ENCODE peak calls at places on chromosomes 4 and X, in six cellular contexts. One of them, this sample, is unnamed.

GRCh38 chrX:75151828-75152592 is 4.1 kb downstream of the ABCB7 start:
- DNase-seq in uterus: no peak
- DNase-seq in body of pancreas: no peak
- DNase-seq in mammary epithelial cell: no peak
- DNase-seq in A549: no peak
- DNase-seq in cardiac muscle cell: no peak
- DNase-seq in this sample: no peak

GRCh38 chr4:15006416-15007024 is 4.2 kb downstream of the CPEB2 start:
- DNase-seq in uterus: no peak
- DNase-seq in body of pancreas: no peak
- DNase-seq in mammary epithelial cell: peak; percentile 20
- DNase-seq in A549: no peak
- DNase-seq in cardiac muscle cell: no peak
- DNase-seq in this sample: no peak

GRCh38 chr4:73434311-73434710 is 1.7 kb upstream of the AFP start:
- DNase-seq in uterus: no peak
- DNase-seq in body of pancreas: no peak
- DNase-seq in mammary epithelial cell: no peak
- DNase-seq in A549: peak; percentile 4
- DNase-seq in cardiac muscle cell: peak; percentile 21
- DNase-seq in this sample: no peak

GRCh38 chr4:13928214-13928613 is 300.7 kb upstream of the BOD1L1 start:
- DNase-seq in uterus: no peak
- DNase-seq in body of pancreas: no peak
- DNase-seq in mammary epithelial cell: no peak
- DNase-seq in A549: no peak
- DNase-seq in cardiac muscle cell: no peak
- DNase-seq in this sample: no peak

GRCh38 chr4:89298160-89298559 is 9.4 kb downstream of the GPRIN3 start:
- DNase-seq in uterus: no peak
- DNase-seq in body of pancreas: no peak
- DNase-seq in mammary epithelial cell: no peak
- DNase-seq in A549: no peak
- DNase-seq in cardiac muscle cell: no peak
- DNase-seq in this sample: no peak

GRCh38 chrX:1202251-1202650 is 10.2 kb downstream of the CRLF2 start:
- DNase-seq in uterus: no peak
- DNase-seq in body of pancreas: no peak
- DNase-seq in mammary epithelial cell: no peak
- DNase-seq in A549: no peak
- DNase-seq in cardiac muscle cell: no peak
- DNase-seq in this sample: no peak

GRCh38 chr4:38387348-38387747 is 276.7 kb upstream of the KLF3 start:
- DNase-seq in uterus: peak; percentile 86
- DNase-seq in body of pancreas: peak; percentile 70
- DNase-seq in mammary epithelial cell: peak; percentile 23
- DNase-seq in A549: no peak
- DNase-seq in cardiac muscle cell: peak; percentile 29
- DNase-seq in this sample: no peak

GRCh38 chr4:70863099-70863790 is 23.6 kb upstream of the GRSF1 start:
- DNase-seq in uterus: no peak
- DNase-seq in body of pancreas: no peak
- DNase-seq in mammary epithelial cell: peak; percentile 3
- DNase-seq in A549: no peak
- DNase-seq in cardiac muscle cell: peak; percentile 19
- DNase-seq in this sample: no peak

GRCh38 chrX:7146703-7147430 is 645 bp upstream of the STS start:
- DNase-seq in uterus: no peak
- DNase-seq in body of pancreas: no peak
- DNase-seq in mammary epithelial cell: no peak
- DNase-seq in A549: no peak
- DNase-seq in cardiac muscle cell: no peak
- DNase-seq in this sample: no peak

GRCh38 chr4:119518230-119518892 is 110.2 kb downstream of the PDE5A start:
- DNase-seq in uterus: no peak
- DNase-seq in body of pancreas: no peak
- DNase-seq in mammary epithelial cell: no peak
- DNase-seq in A549: no peak
- DNase-seq in cardiac muscle cell: no peak
- DNase-seq in this sample: no peak

GRCh38 chrX:100404851-100405250 is 5.2 kb downstream of the PCDH19 start:
- DNase-seq in uterus: no peak
- DNase-seq in body of pancreas: no peak
- DNase-seq in mammary epithelial cell: no peak
- DNase-seq in A549: no peak
- DNase-seq in cardiac muscle cell: no peak
- DNase-seq in this sample: no peak

GRCh38 chr4:48129307-48130014 is 4.6 kb downstream of the TXK start:
- DNase-seq in uterus: peak; percentile 37
- DNase-seq in body of pancreas: no peak
- DNase-seq in mammary epithelial cell: no peak
- DNase-seq in A549: peak; percentile 13
- DNase-seq in cardiac muscle cell: no peak
- DNase-seq in this sample: no peak

GRCh38 chr4:78865451-78865850 is 73.8 kb downstream of the PAQR3 start:
- DNase-seq in uterus: no peak
- DNase-seq in body of pancreas: no peak
- DNase-seq in mammary epithelial cell: no peak
- DNase-seq in A549: no peak
- DNase-seq in cardiac muscle cell: no peak
- DNase-seq in this sample: no peak

GRCh38 chrX:19747672-19748610 is 139.5 kb downstream of the SH3KBP1 start:
- DNase-seq in uterus: no peak
- DNase-seq in body of pancreas: no peak
- DNase-seq in mammary epithelial cell: no peak
- DNase-seq in A549: no peak
- DNase-seq in cardiac muscle cell: no peak
- DNase-seq in this sample: peak; percentile 89

GRCh38 chr4:111074523-111075114 is 451.7 kb upstream of the PITX2 start:
- DNase-seq in uterus: no peak
- DNase-seq in body of pancreas: no peak
- DNase-seq in mammary epithelial cell: no peak
- DNase-seq in A549: no peak
- DNase-seq in cardiac muscle cell: no peak
- DNase-seq in this sample: no peak

GRCh38 chr4:15672096-15672495 is 9.5 kb upstream of the FAM200B start:
- DNase-seq in uterus: no peak
- DNase-seq in body of pancreas: no peak
- DNase-seq in mammary epithelial cell: no peak
- DNase-seq in A549: no peak
- DNase-seq in cardiac muscle cell: no peak
- DNase-seq in this sample: no peak

GRCh38 chr4:74772783-74773182 is 21.5 kb downstream of the BTC start:
- DNase-seq in uterus: no peak
- DNase-seq in body of pancreas: no peak
- DNase-seq in mammary epithelial cell: no peak
- DNase-seq in A549: no peak
- DNase-seq in cardiac muscle cell: no peak
- DNase-seq in this sample: no peak

GRCh38 chr4:165767671-165768070 is 105.4 kb upstream of the TLL1 start:
- DNase-seq in uterus: no peak
- DNase-seq in body of pancreas: no peak
- DNase-seq in mammary epithelial cell: no peak
- DNase-seq in A549: no peak
- DNase-seq in cardiac muscle cell: no peak
- DNase-seq in this sample: no peak

GRCh38 chrX:109537324-109537665 is 651 bp downstream of the NXT2 start:
- DNase-seq in uterus: peak; percentile 51
- DNase-seq in body of pancreas: peak; percentile 60
- DNase-seq in mammary epithelial cell: peak; percentile 84
- DNase-seq in A549: no peak
- DNase-seq in cardiac muscle cell: peak; percentile 65
- DNase-seq in this sample: no peak

GRCh38 chrX:24387724-24388123 is 27.3 kb downstream of the SUPT20HL1 start:
- DNase-seq in uterus: no peak
- DNase-seq in body of pancreas: no peak
- DNase-seq in mammary epithelial cell: no peak
- DNase-seq in A549: no peak
- DNase-seq in cardiac muscle cell: no peak
- DNase-seq in this sample: no peak

GRCh38 chrX:96436105-96436504 is 248.5 kb upstream of the DIAPH2 start:
- DNase-seq in uterus: no peak
- DNase-seq in body of pancreas: no peak
- DNase-seq in mammary epithelial cell: no peak
- DNase-seq in A549: no peak
- DNase-seq in cardiac muscle cell: no peak
- DNase-seq in this sample: no peak

GRCh38 chr4:107253579-107254068 is 217.5 kb upstream of the DKK2 start:
- DNase-seq in uterus: no peak
- DNase-seq in body of pancreas: no peak
- DNase-seq in mammary epithelial cell: no peak
- DNase-seq in A549: no peak
- DNase-seq in cardiac muscle cell: no peak
- DNase-seq in this sample: no peak

GRCh38 chr4:103268746-103269145 is 70.6 kb upstream of the CENPE start:
- DNase-seq in uterus: no peak
- DNase-seq in body of pancreas: no peak
- DNase-seq in mammary epithelial cell: peak; percentile 9
- DNase-seq in A549: no peak
- DNase-seq in cardiac muscle cell: no peak
- DNase-seq in this sample: no peak

GRCh38 chrX:132737743-132738142 is 220.7 kb downstream of the HS6ST2 start:
- DNase-seq in uterus: no peak
- DNase-seq in body of pancreas: no peak
- DNase-seq in mammary epithelial cell: peak; percentile 38
- DNase-seq in A549: no peak
- DNase-seq in cardiac muscle cell: no peak
- DNase-seq in this sample: peak; percentile 53

GRCh38 chr4:82352825-82353370 is 20.9 kb downstream of the HNRNPD start:
- DNase-seq in uterus: no peak
- DNase-seq in body of pancreas: no peak
- DNase-seq in mammary epithelial cell: no peak
- DNase-seq in A549: no peak
- DNase-seq in cardiac muscle cell: no peak
- DNase-seq in this sample: no peak

GRCh38 chr4:130747842-130748241 is 1651.9 kb downstream of the C4orf33 start:
- DNase-seq in uterus: no peak
- DNase-seq in body of pancreas: no peak
- DNase-seq in mammary epithelial cell: no peak
- DNase-seq in A549: no peak
- DNase-seq in cardiac muscle cell: no peak
- DNase-seq in this sample: no peak

GRCh38 chrX:8741981-8742380 is 10.0 kb upstream of the ANOS1 start:
- DNase-seq in uterus: no peak
- DNase-seq in body of pancreas: no peak
- DNase-seq in mammary epithelial cell: no peak
- DNase-seq in A549: no peak
- DNase-seq in cardiac muscle cell: no peak
- DNase-seq in this sample: no peak

GRCh38 chrX:77446029-77446585 is 1.1 kb upstream of the FGF16 start:
- DNase-seq in uterus: peak; percentile 17
- DNase-seq in body of pancreas: peak; percentile 33
- DNase-seq in mammary epithelial cell: no peak
- DNase-seq in A549: no peak
- DNase-seq in cardiac muscle cell: no peak
- DNase-seq in this sample: no peak

DNA sequence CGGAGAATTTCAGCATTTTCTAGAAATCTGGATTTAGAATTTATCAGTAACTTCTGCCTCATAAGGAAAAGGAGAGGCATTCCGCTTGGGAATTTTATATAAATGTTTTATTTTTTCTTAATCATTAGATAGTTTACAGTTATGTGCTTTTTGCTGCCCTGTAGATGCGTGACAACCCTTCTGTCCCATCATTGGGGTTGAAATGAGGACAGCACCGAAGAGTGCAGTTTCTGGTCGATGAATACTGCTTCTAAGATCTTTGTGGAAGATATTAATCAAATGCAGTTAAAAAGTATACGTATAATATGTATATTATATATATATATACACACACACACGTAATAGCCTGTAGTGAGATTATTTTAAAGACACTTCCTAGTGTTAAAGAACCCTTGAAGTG is 1.5 kb downstream of the RBPJ start:
- DNase-seq in uterus: no peak
- DNase-seq in body of pancreas: no peak
- DNase-seq in mammary epithelial cell: no peak
- DNase-seq in A549: no peak
- DNase-seq in cardiac muscle cell: no peak
- DNase-seq in this sample: no peak
- H3K27ac ChIP-seq in uterus: peak overlapping the region; percentile 99
- H3K27ac ChIP-seq in body of pancreas: peak overlapping the region; percentile 99
- H3K27ac ChIP-seq in mammary epithelial cell: peak overlapping the region; percentile 74
- H3K27ac ChIP-seq in A549: no peak overlapping the region
- H3K27ac ChIP-seq in cardiac muscle cell: peak overlapping the region; percentile 87
- H3K27ac ChIP-seq in this sample: no peak overlapping the region

DNA sequence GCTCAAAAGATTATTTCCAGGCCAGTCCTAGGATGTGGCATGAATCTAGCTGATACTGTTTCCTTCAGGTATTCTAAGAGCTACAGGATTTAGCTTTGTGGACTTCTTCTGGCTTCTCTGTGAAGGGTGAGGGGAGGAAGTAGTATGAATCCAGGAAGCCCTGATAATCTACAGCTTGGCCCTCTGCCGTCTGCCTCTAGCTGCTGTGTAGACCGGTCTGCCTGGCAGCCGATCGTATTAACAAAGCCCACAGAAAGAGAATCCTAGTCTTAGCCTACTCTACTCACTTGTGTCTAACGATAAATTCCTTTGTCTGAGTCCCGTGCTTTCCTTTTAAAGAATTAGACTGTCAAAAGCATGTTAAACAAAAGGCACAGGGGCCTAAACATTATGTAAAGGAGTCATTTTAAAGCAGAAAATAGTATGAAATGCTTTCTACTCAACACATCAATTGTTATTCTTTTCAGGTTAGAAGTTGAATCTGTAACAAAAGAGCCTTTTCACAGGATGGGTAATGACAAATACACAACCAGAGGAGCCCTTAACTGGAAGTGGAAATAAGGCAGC is 48.8 kb upstream of the UCP1 start:
- DNase-seq in uterus: no peak
- DNase-seq in body of pancreas: no peak
- DNase-seq in mammary epithelial cell: no peak
- DNase-seq in A549: no peak
- DNase-seq in cardiac muscle cell: no peak
- DNase-seq in this sample: no peak
- TF ChIP-seq CTCF in uterus: no peak
- TF ChIP-seq CTCF in body of pancreas: no peak
- TF ChIP-seq CTCF in mammary epithelial cell: no peak
- TF ChIP-seq CTCF in A549: no peak
- TF ChIP-seq CTCF in cardiac muscle cell: no peak
- TF ChIP-seq CTCF in this sample: no peak

DNA sequence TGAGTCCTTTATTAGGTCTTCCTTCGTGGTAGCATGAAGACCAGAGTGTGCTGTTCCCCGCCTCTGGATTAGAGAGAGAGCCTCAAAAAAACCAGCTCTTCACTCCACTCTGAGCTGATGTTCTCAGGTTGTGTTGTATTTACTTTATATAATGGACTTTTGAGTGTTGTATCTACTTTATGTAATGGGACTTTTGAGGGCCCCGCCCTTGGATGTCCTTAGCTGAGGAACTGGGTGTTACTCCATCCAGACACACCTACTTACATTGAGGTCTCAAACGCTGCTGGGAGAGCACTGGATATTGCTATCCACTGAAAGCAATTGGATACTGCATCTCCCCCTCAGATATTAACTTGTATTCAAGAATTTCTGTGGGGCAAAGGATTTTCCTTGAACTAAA is 28.2 kb downstream of the ATP8A1 start:
- DNase-seq in uterus: no peak
- DNase-seq in body of pancreas: no peak
- DNase-seq in mammary epithelial cell: no peak
- DNase-seq in A549: no peak
- DNase-seq in cardiac muscle cell: no peak
- DNase-seq in this sample: no peak
- H3K4me3 ChIP-seq in uterus: no peak overlapping the region
- H3K4me3 ChIP-seq in body of pancreas: no peak overlapping the region
- H3K4me3 ChIP-seq in mammary epithelial cell: no peak overlapping the region
- H3K4me3 ChIP-seq in A549: no peak overlapping the region
- H3K4me3 ChIP-seq in cardiac muscle cell: no peak overlapping the region
- H3K4me3 ChIP-seq in this sample: no peak overlapping the region

GRCh38 chrX:13835825-13836224 is 18.9 kb upstream of the GPM6B start:
- DNase-seq in uterus: no peak
- DNase-seq in body of pancreas: no peak
- DNase-seq in mammary epithelial cell: no peak
- DNase-seq in A549: no peak
- DNase-seq in cardiac muscle cell: no peak
- DNase-seq in this sample: no peak
- H3K27ac ChIP-seq in uterus: no peak overlapping the region
- H3K27ac ChIP-seq in body of pancreas: no peak overlapping the region
- H3K27ac ChIP-seq in mammary epithelial cell: no peak overlapping the region
- H3K27ac ChIP-seq in A549: no peak overlapping the region
- H3K27ac ChIP-seq in cardiac muscle cell: no peak overlapping the region
- H3K27ac ChIP-seq in this sample: no peak overlapping the region